ENCODE peak calls at places on chromosomes 12 and 14, in five cellular contexts. One of them, this sample, is unnamed. For H3K4me1, the result is how much of the 10 kb centered on the place peaks cover.

GRCh38 chr12:105470102-105470501 is 139.6 kb downstream of the C12orf75 start:
- DNase-seq in A549: no peak
- DNase-seq in gastrocnemius medialis: no peak
- DNase-seq in heart left ventricle: no peak
- DNase-seq in heart right ventricle: no peak
- DNase-seq in this sample: no peak

GRCh38 chr12:21551811-21552469 is 25.8 kb downstream of the SPX start:
- DNase-seq in heart left ventricle: no peak
- DNase-seq in gastrocnemius medialis: peak
- DNase-seq in A549: no peak
- DNase-seq in heart right ventricle: no peak
- DNase-seq in this sample: no peak

GRCh38 chr12:15116073-15116472 is 105.1 kb downstream of the RERG start:
- DNase-seq in heart left ventricle: no peak
- DNase-seq in heart right ventricle: no peak
- DNase-seq in gastrocnemius medialis: no peak
- DNase-seq in A549: no peak
- DNase-seq in this sample: no peak

GRCh38 chr14:96095581-96096476 is 56.7 kb downstream of the C14orf132 start:
- DNase-seq in heart right ventricle: no peak
- DNase-seq in A549: peak
- DNase-seq in gastrocnemius medialis: no peak
- DNase-seq in heart left ventricle: no peak
- DNase-seq in this sample: no peak

GRCh38 chr12:122835693-122836026 is 403 bp downstream of the HIP1R start:
- DNase-seq in heart right ventricle: peak
- DNase-seq in heart left ventricle: no peak
- DNase-seq in A549: no peak
- DNase-seq in gastrocnemius medialis: no peak
- DNase-seq in this sample: no peak

GRCh38 chr12:14892726-14893442 is 7.2 kb upstream of the MGP start:
- DNase-seq in A549: peak
- DNase-seq in gastrocnemius medialis: peak
- DNase-seq in heart left ventricle: no peak
- DNase-seq in heart right ventricle: no peak
- DNase-seq in this sample: peak

GRCh38 chr14:54200726-54201125 is 196.1 kb upstream of the CDKN3 start:
- DNase-seq in heart right ventricle: no peak
- DNase-seq in gastrocnemius medialis: no peak
- DNase-seq in A549: no peak
- DNase-seq in heart left ventricle: no peak
- DNase-seq in this sample: no peak

GRCh38 chr12:3633396-3633795 is 119.5 kb downstream of the CRACR2A start:
- DNase-seq in heart right ventricle: no peak
- DNase-seq in A549: no peak
- DNase-seq in heart left ventricle: no peak
- DNase-seq in gastrocnemius medialis: no peak
- DNase-seq in this sample: no peak

GRCh38 chr14:34380446-34380845 is 81.6 kb downstream of the SPTSSA start:
- DNase-seq in A549: no peak
- DNase-seq in gastrocnemius medialis: no peak
- DNase-seq in heart right ventricle: no peak
- DNase-seq in heart left ventricle: no peak
- DNase-seq in this sample: no peak

GRCh38 chr14:91873476-91874265 is 6.3 kb upstream of the TC2N start:
- DNase-seq in heart left ventricle: no peak
- DNase-seq in gastrocnemius medialis: no peak
- DNase-seq in heart right ventricle: no peak
- DNase-seq in A549: no peak
- DNase-seq in this sample: no peak

GRCh38 chr12:87425942-87426554 is 603.2 kb downstream of the C12orf50 start:
- DNase-seq in heart right ventricle: no peak
- DNase-seq in heart left ventricle: no peak
- DNase-seq in A549: peak
- DNase-seq in gastrocnemius medialis: no peak
- DNase-seq in this sample: no peak

GRCh38 chr12:80165741-80166140 is 66.4 kb downstream of the OTOGL start:
- DNase-seq in A549: no peak
- DNase-seq in gastrocnemius medialis: no peak
- DNase-seq in heart right ventricle: no peak
- DNase-seq in heart left ventricle: no peak
- DNase-seq in this sample: no peak

GRCh38 chr14:23751591-23751990 is 115.4 kb downstream of the DHRS2 start:
- DNase-seq in gastrocnemius medialis: no peak
- DNase-seq in heart left ventricle: no peak
- DNase-seq in heart right ventricle: no peak
- DNase-seq in A549: no peak
- DNase-seq in this sample: no peak

GRCh38 chr12:52079576-52080402 is at the start of gene SMIM41:
- DNase-seq in gastrocnemius medialis: no peak
- DNase-seq in heart right ventricle: peak
- DNase-seq in heart left ventricle: no peak
- DNase-seq in A549: no peak
- DNase-seq in this sample: no peak

GRCh38 chr14:32468955-32469354 is 139.9 kb downstream of the AKAP6 start:
- DNase-seq in heart left ventricle: no peak
- DNase-seq in A549: peak
- DNase-seq in gastrocnemius medialis: no peak
- DNase-seq in heart right ventricle: no peak
- DNase-seq in this sample: no peak

GRCh38 chr14:96852823-96853422 is 55.7 kb downstream of the VRK1 start:
- DNase-seq in heart right ventricle: no peak
- DNase-seq in heart left ventricle: no peak
- DNase-seq in A549: peak
- DNase-seq in gastrocnemius medialis: no peak
- DNase-seq in this sample: no peak

GRCh38 chr14:59451849-59452248 is 13.3 kb downstream of the GPR135 start:
- DNase-seq in heart right ventricle: no peak
- DNase-seq in heart left ventricle: no peak
- DNase-seq in A549: no peak
- DNase-seq in gastrocnemius medialis: no peak
- DNase-seq in this sample: no peak

GRCh38 chr14:64417042-64417770 is 29.1 kb downstream of the MTHFD1 start:
- DNase-seq in heart left ventricle: no peak
- DNase-seq in A549: no peak
- DNase-seq in heart right ventricle: no peak
- DNase-seq in gastrocnemius medialis: no peak
- DNase-seq in this sample: no peak

GRCh38 chr12:118428643-118429042 is 52.3 kb downstream of the SUDS3 start:
- DNase-seq in heart right ventricle: no peak
- DNase-seq in heart left ventricle: no peak
- DNase-seq in gastrocnemius medialis: no peak
- DNase-seq in A549: no peak
- DNase-seq in this sample: no peak

GRCh38 chr12:126055521-126055920 is 990.3 kb downstream of the AACS start:
- DNase-seq in A549: no peak
- DNase-seq in gastrocnemius medialis: no peak
- DNase-seq in heart left ventricle: no peak
- DNase-seq in heart right ventricle: no peak
- DNase-seq in this sample: no peak

GRCh38 chr12:121933522-121934317 is 15.3 kb downstream of the CFAP251 start:
- DNase-seq in A549: no peak
- DNase-seq in gastrocnemius medialis: no peak
- DNase-seq in heart right ventricle: no peak
- DNase-seq in heart left ventricle: no peak
- DNase-seq in this sample: no peak

GRCh38 chr14:22974530-22975313 is 7.6 kb downstream of the AJUBA start:
- DNase-seq in gastrocnemius medialis: no peak
- DNase-seq in A549: peak
- DNase-seq in heart left ventricle: peak
- DNase-seq in heart right ventricle: peak
- DNase-seq in this sample: no peak

GRCh38 chr12:52870361-52871290 is 21.8 kb upstream of the KRT78 start:
- DNase-seq in A549: peak
- DNase-seq in gastrocnemius medialis: no peak
- DNase-seq in heart right ventricle: peak
- DNase-seq in heart left ventricle: peak
- DNase-seq in this sample: no peak

DNA sequence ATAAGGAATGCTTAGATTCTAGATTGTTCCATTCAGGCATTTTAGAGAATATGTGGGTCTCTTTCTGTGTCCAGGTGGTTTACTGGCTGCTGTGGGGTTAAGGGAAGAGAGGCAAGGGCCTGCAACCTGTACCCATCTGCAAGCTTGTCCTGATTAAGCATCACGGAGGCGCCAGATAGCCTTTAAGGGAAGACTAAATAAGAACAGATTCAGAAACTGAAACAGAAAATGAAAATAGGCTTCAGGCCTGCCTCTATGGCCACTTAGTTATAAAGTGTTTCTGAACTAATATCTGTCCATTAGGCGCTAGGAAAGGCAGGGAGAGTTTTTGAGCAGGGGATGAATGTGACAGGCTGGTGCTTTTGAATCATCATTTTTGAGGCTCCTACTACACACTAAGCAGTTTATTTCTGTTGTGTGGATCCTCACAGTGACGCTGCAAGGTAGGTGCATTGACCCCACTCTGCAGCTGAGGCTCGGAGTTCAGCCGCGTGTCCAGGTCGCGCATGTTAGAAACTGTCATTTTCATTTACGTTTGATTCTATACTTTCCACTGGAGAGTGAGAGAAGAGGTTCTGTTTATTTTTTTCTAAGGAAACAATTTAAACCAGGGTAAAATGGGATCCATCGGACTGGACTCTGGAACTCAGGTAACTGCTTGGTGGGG is 47.4 kb downstream of the SLC6A12 start:
- DNase-seq in A549: no peak
- DNase-seq in gastrocnemius medialis: no peak
- DNase-seq in heart right ventricle: no peak
- DNase-seq in heart left ventricle: peak
- DNase-seq in this sample: no peak
- H3K4me1 ChIP-seq in A549: under half
- H3K4me1 ChIP-seq in gastrocnemius medialis: under half
- H3K4me1 ChIP-seq in heart right ventricle: under half
- H3K4me1 ChIP-seq in heart left ventricle: under half
- H3K4me1 ChIP-seq in this sample: under half

DNA sequence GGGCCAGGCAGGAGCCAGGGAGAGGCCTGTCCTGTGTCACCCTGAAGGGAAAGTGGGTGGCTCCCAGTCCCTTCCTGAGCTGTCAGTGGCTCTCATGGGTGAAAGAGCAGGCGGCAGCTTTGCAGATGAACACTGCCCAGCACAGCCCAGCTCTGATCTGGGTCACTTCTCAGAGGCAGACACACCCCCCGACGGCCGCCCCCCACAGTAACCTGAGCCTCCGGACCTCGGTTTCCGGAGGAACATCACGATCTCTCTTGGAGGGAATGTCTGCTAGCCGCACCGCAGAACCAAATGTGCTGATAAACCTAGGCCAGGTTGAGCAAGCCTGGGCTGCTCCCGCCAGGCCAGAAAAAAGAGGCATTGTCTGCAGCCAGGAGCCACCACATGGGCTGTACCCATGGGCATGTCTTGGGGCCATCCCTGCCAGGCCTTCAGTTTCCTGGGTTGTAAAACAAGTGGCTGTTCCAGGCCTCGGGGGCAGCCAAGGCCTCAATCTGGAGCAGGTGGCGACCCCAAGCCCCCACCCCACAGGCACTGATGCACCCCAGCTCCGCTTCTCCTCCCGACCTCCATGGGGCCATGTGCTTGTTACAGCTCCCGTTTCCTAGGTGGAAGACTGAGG is 57.6 kb downstream of the NCOR2 start:
- DNase-seq in A549: no peak
- DNase-seq in heart right ventricle: no peak
- DNase-seq in gastrocnemius medialis: peak
- DNase-seq in heart left ventricle: peak
- DNase-seq in this sample: no peak
- H3K4me1 ChIP-seq in A549: under half
- H3K4me1 ChIP-seq in heart right ventricle: half or more
- H3K4me1 ChIP-seq in gastrocnemius medialis: half or more
- H3K4me1 ChIP-seq in heart left ventricle: half or more
- H3K4me1 ChIP-seq in this sample: under half

GRCh38 chr14:101407328-101407727 is 154.0 kb upstream of the DIO3 start:
- DNase-seq in heart right ventricle: no peak
- DNase-seq in A549: no peak
- DNase-seq in gastrocnemius medialis: no peak
- DNase-seq in heart left ventricle: no peak
- DNase-seq in this sample: no peak

GRCh38 chr14:101406921-101407320 is 154.4 kb upstream of the DIO3 start:
- DNase-seq in heart left ventricle: no peak
- DNase-seq in A549: no peak
- DNase-seq in heart right ventricle: no peak
- DNase-seq in gastrocnemius medialis: no peak
- DNase-seq in this sample: no peak

GRCh38 chr14:101405931-101406330 is 155.4 kb upstream of the DIO3 start:
- DNase-seq in heart right ventricle: no peak
- DNase-seq in gastrocnemius medialis: no peak
- DNase-seq in A549: no peak
- DNase-seq in heart left ventricle: no peak
- DNase-seq in this sample: no peak

GRCh38 chr14:101404426-101405170 is 156.7 kb upstream of the DIO3 start:
- DNase-seq in gastrocnemius medialis: no peak
- DNase-seq in heart right ventricle: no peak
- DNase-seq in A549: no peak
- DNase-seq in heart left ventricle: no peak
- DNase-seq in this sample: no peak

DNA sequence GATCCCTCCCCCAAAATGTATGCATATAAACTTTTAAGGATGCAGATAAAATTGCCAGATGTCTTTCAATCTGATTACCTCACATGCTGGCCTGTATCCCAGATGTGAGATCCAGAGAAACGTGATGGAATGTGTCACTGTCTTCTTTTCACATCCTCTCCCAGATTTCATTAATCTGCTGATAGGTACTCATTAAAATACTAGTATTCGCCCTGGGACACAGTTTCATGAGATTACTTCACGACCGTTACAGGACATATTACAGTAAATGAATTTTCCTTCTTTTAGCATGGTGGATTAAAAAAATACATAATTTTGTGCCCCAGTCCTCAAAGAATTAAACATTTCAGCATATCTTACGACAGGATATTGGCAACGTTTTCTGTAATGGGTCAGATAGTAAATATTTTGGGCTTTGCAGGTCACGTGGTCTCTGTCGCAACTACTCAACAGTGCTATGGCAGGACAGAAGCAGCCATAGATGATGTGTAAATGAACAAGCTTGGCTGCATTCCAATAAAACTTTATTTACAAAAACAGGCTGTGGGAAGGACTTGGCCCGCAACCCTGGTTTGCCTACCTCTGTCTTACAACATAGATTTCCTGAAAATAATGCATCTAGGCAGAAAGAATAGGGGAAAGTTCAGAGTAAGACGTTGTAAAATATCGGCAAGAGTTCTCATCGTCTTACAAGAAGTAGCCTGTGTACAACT is 156.0 kb upstream of the DIO3 start:
- DNase-seq in heart right ventricle: no peak
- DNase-seq in gastrocnemius medialis: peak
- DNase-seq in heart left ventricle: no peak
- DNase-seq in A549: peak
- DNase-seq in this sample: no peak
- H3K4me1 ChIP-seq in heart right ventricle: under half
- H3K4me1 ChIP-seq in gastrocnemius medialis: under half
- H3K4me1 ChIP-seq in heart left ventricle: under half
- H3K4me1 ChIP-seq in A549: under half
- H3K4me1 ChIP-seq in this sample: under half

DNA sequence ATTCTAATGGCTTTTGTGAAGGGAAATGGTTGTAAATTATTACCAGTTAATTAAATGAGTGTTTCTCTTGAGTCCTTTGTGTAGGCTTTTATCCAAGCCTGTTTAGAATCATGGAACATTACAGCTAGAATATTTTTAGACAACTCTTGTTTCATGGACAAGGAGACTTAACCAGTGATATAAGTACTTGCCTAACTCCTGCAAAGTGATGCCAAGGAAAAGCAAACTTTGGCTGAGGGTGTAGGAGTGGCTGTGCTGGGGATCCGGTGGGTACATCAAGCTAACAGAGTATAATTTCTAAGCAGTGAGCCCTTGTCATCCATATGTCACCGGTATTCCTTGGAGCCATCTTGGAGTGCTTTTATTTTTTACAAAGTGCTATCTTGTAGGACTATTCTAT is 61.5 kb downstream of the PRKCH start:
- DNase-seq in A549: no peak
- DNase-seq in heart left ventricle: no peak
- DNase-seq in heart right ventricle: no peak
- DNase-seq in gastrocnemius medialis: no peak
- DNase-seq in this sample: no peak
- H3K4me1 ChIP-seq in A549: under half
- H3K4me1 ChIP-seq in heart left ventricle: under half
- H3K4me1 ChIP-seq in heart right ventricle: under half
- H3K4me1 ChIP-seq in gastrocnemius medialis: under half
- H3K4me1 ChIP-seq in this sample: under half

This sample was measured in thoracic aorta.